ENCODE peak calls at places on chromosomes 4 and X, in eight cellular contexts. One of them, this sample, is unnamed.

GRCh38 chr4:3436798-3437581 is 4.8 kb upstream of the HGFAC start:
- DNase-seq in adipocyte: peak; percentile 70
- DNase-seq in endothelial cell of umbilical vein: peak; percentile 46
- DNase-seq in NCI-H2107: no peak
- DNase-seq in EH: peak; percentile 69
- DNase-seq in CD8-positive, alpha-beta memory T cell: no peak
- DNase-seq in dermis microvascular lymphatic vessel endothelial cell: peak; percentile 62
- DNase-seq in pons: no peak
- DNase-seq in this sample: no peak

GRCh38 chrX:85108165-85108564 is 104.5 kb downstream of the APOOL start:
- DNase-seq in adipocyte: no peak
- DNase-seq in endothelial cell of umbilical vein: no peak
- DNase-seq in NCI-H2107: no peak
- DNase-seq in EH: no peak
- DNase-seq in CD8-positive, alpha-beta memory T cell: no peak
- DNase-seq in dermis microvascular lymphatic vessel endothelial cell: no peak
- DNase-seq in pons: no peak
- DNase-seq in this sample: no peak

GRCh38 chrX:16103625-16104024 is 19.7 kb upstream of the GRPR start:
- DNase-seq in adipocyte: no peak
- DNase-seq in endothelial cell of umbilical vein: no peak
- DNase-seq in NCI-H2107: no peak
- DNase-seq in EH: no peak
- DNase-seq in CD8-positive, alpha-beta memory T cell: no peak
- DNase-seq in dermis microvascular lymphatic vessel endothelial cell: no peak
- DNase-seq in pons: no peak
- DNase-seq in this sample: no peak

GRCh38 chrX:104319346-104319745 is 64.6 kb upstream of the ESX1 start:
- DNase-seq in adipocyte: no peak
- DNase-seq in endothelial cell of umbilical vein: no peak
- DNase-seq in NCI-H2107: no peak
- DNase-seq in EH: no peak
- DNase-seq in CD8-positive, alpha-beta memory T cell: no peak
- DNase-seq in dermis microvascular lymphatic vessel endothelial cell: no peak
- DNase-seq in pons: no peak
- DNase-seq in this sample: no peak

GRCh38 chr4:75779059-75779757 is 54.8 kb downstream of the USO1 start:
- DNase-seq in adipocyte: no peak
- DNase-seq in endothelial cell of umbilical vein: no peak
- DNase-seq in NCI-H2107: no peak
- DNase-seq in EH: no peak
- DNase-seq in CD8-positive, alpha-beta memory T cell: no peak
- DNase-seq in dermis microvascular lymphatic vessel endothelial cell: no peak
- DNase-seq in pons: no peak
- DNase-seq in this sample: no peak

GRCh38 chr4:169080970-169081369 is 70.9 kb upstream of the CBR4 start:
- DNase-seq in adipocyte: peak; percentile 87
- DNase-seq in endothelial cell of umbilical vein: peak; percentile 83
- DNase-seq in NCI-H2107: no peak
- DNase-seq in EH: peak; percentile 78
- DNase-seq in CD8-positive, alpha-beta memory T cell: no peak
- DNase-seq in dermis microvascular lymphatic vessel endothelial cell: peak; percentile 76
- DNase-seq in pons: peak; percentile 56
- DNase-seq in this sample: no peak

GRCh38 chr4:16524911-16525574 is 298.8 kb upstream of the TAPT1 start:
- DNase-seq in adipocyte: peak; percentile 53
- DNase-seq in endothelial cell of umbilical vein: no peak
- DNase-seq in NCI-H2107: no peak
- DNase-seq in EH: peak; percentile 10
- DNase-seq in CD8-positive, alpha-beta memory T cell: no peak
- DNase-seq in dermis microvascular lymphatic vessel endothelial cell: no peak
- DNase-seq in pons: no peak
- DNase-seq in this sample: no peak

GRCh38 chr4:187283306-187283705 is 559.6 kb upstream of the FAT1 start:
- DNase-seq in adipocyte: peak; percentile 19
- DNase-seq in endothelial cell of umbilical vein: no peak
- DNase-seq in NCI-H2107: no peak
- DNase-seq in EH: peak; percentile 77
- DNase-seq in CD8-positive, alpha-beta memory T cell: no peak
- DNase-seq in dermis microvascular lymphatic vessel endothelial cell: no peak
- DNase-seq in pons: no peak
- DNase-seq in this sample: no peak

GRCh38 chr4:107094976-107095375 is 58.9 kb upstream of the DKK2 start:
- DNase-seq in adipocyte: peak; percentile 13
- DNase-seq in endothelial cell of umbilical vein: no peak
- DNase-seq in NCI-H2107: no peak
- DNase-seq in EH: no peak
- DNase-seq in CD8-positive, alpha-beta memory T cell: no peak
- DNase-seq in dermis microvascular lymphatic vessel endothelial cell: no peak
- DNase-seq in pons: no peak
- DNase-seq in this sample: no peak

GRCh38 chr4:145099653-145100052 is 1.5 kb downstream of the ABCE1 start:
- DNase-seq in adipocyte: peak; percentile 11
- DNase-seq in endothelial cell of umbilical vein: peak; percentile 52
- DNase-seq in NCI-H2107: no peak
- DNase-seq in EH: peak; percentile 27
- DNase-seq in CD8-positive, alpha-beta memory T cell: no peak
- DNase-seq in dermis microvascular lymphatic vessel endothelial cell: peak; percentile 33
- DNase-seq in pons: peak; percentile 63
- DNase-seq in this sample: no peak

GRCh38 chr4:61194601-61195000 is 5.5 kb upstream of the ADGRL3 start:
- DNase-seq in adipocyte: no peak
- DNase-seq in endothelial cell of umbilical vein: no peak
- DNase-seq in NCI-H2107: no peak
- DNase-seq in EH: no peak
- DNase-seq in CD8-positive, alpha-beta memory T cell: no peak
- DNase-seq in dermis microvascular lymphatic vessel endothelial cell: no peak
- DNase-seq in pons: no peak
- DNase-seq in this sample: no peak

GRCh38 chr4:61984260-61984909 is 784.3 kb downstream of the ADGRL3 start:
- DNase-seq in adipocyte: no peak
- DNase-seq in endothelial cell of umbilical vein: no peak
- DNase-seq in NCI-H2107: no peak
- DNase-seq in EH: no peak
- DNase-seq in CD8-positive, alpha-beta memory T cell: no peak
- DNase-seq in dermis microvascular lymphatic vessel endothelial cell: no peak
- DNase-seq in pons: no peak
- DNase-seq in this sample: no peak

GRCh38 chr4:126992910-126993309 is 639.8 kb upstream of the INTU start:
- DNase-seq in adipocyte: no peak
- DNase-seq in endothelial cell of umbilical vein: no peak
- DNase-seq in NCI-H2107: no peak
- DNase-seq in EH: peak; percentile 21
- DNase-seq in CD8-positive, alpha-beta memory T cell: no peak
- DNase-seq in dermis microvascular lymphatic vessel endothelial cell: no peak
- DNase-seq in pons: no peak
- DNase-seq in this sample: no peak

GRCh38 chrX:40176979-40177430 is 79.2 kb upstream of the BCOR start:
- DNase-seq in adipocyte: no peak
- DNase-seq in endothelial cell of umbilical vein: peak; percentile 20
- DNase-seq in NCI-H2107: no peak
- DNase-seq in EH: peak; percentile 18
- DNase-seq in CD8-positive, alpha-beta memory T cell: no peak
- DNase-seq in dermis microvascular lymphatic vessel endothelial cell: no peak
- DNase-seq in pons: no peak
- DNase-seq in this sample: peak; percentile 55

This sample was measured in GM13976.